ENCODE peak calls at places on chromosomes 4 and X, in nine cellular contexts. U, Q, W, S, G, P, B, Y and Z are unnamed samples.

GRCh38 chr4:115720611-115721010 is 607.2 kb upstream of the NDST4 start:
- DNase-seq in Q (no peak), W (no peak), P (no peak), U (no peak), S (no peak), B (no peak), Y (no peak), G (no peak), Z (no peak)

GRCh38 chr4:81215219-81215892 is at the start of gene PRKG2:
- DNase-seq in G (peak), Y (no peak), Q (no peak), U (peak), W (peak), P (no peak), S (no peak), B (no peak), Z (no peak)

GRCh38 chr4:160110891-160111290 is 1008.0 kb downstream of the RAPGEF2 start:
- DNase-seq in Y (peak), P (no peak), G (no peak), W (no peak), Q (no peak), U (no peak), B (no peak), S (no peak), Z (no peak)

GRCh38 chr4:69750346-69750745 is 10.1 kb downstream of the SULT1B1 start:
- DNase-seq in S (no peak), W (no peak), Q (no peak), Y (no peak), G (no peak), B (no peak), U (no peak), P (no peak), Z (no peak)

GRCh38 chrX:13899607-13900006 is 82.7 kb upstream of the GPM6B start:
- DNase-seq in S (no peak), Q (no peak), B (no peak), Y (no peak), U (no peak), G (no peak), P (no peak), W (peak), Z (no peak)

GRCh38 chr4:1112174-1112820 is 1.1 kb downstream of the RNF212 start:
- DNase-seq in P (no peak), U (no peak), B (no peak), W (no peak), G (no peak), Q (no peak), S (no peak), Y (peak), Z (no peak)

GRCh38 chr4:153402366-153402765 is 57.9 kb downstream of the MND1 start:
- DNase-seq in Q (no peak), Y (no peak), W (no peak), P (no peak), S (no peak), U (no peak), G (no peak), B (no peak), Z (no peak)

GRCh38 chrX:52337410-52337809 is 31.4 kb upstream of the XAGE2 start:
- DNase-seq in Q (no peak), Y (no peak), S (no peak), W (no peak), B (no peak), G (no peak), U (no peak), P (no peak), Z (no peak)

GRCh38 chr4:139665079-139665689 is 435 bp upstream of the MGST2 start:
- DNase-seq in G (no peak), U (no peak), P (no peak), S (no peak), Q (no peak), Y (no peak), W (no peak), B (no peak), Z (no peak)

GRCh38 chr4:53113433-53114215 is 251.5 kb downstream of the RASL11B start:
- DNase-seq in P (no peak), B (no peak), W (no peak), Q (no peak), U (no peak), S (no peak), G (no peak), Y (no peak), Z (no peak)

GRCh38 chr4:15989431-15989830 is 26.5 kb upstream of the FGFBP2 start:
- DNase-seq in B (no peak), U (no peak), P (no peak), G (no peak), Q (no peak), W (no peak), Y (no peak), S (no peak), Z (no peak)

GRCh38 chrX:2548731-2549423 is 48.1 kb upstream of the DHRSX start:
- DNase-seq in Y (no peak), Q (no peak), B (no peak), G (no peak), S (no peak), U (peak), P (no peak), W (no peak), Z (no peak)

GRCh38 chr4:108237693-108238092 is 69.0 kb upstream of the LEF1 start:
- DNase-seq in B (no peak), W (no peak), Y (no peak), Q (no peak), S (no peak), G (no peak), U (no peak), P (no peak), Z (no peak)

GRCh38 chr4:138492178-138492577 is 250.0 kb upstream of the SLC7A11 start:
- DNase-seq in S (no peak), W (no peak), B (no peak), Q (no peak), U (no peak), G (no peak), P (no peak), Y (no peak), Z (no peak)

GRCh38 chr4:138499627-138500026 is 257.5 kb upstream of the SLC7A11 start:
- DNase-seq in W (no peak), U (no peak), B (no peak), P (no peak), Y (no peak), G (no peak), S (no peak), Q (no peak), Z (no peak)

GRCh38 chr4:138500869-138501268 is 258.7 kb upstream of the SLC7A11 start:
- DNase-seq in U (no peak), G (no peak), S (no peak), Y (no peak), B (no peak), P (no peak), W (no peak), Q (no peak), Z (no peak)

DNA sequence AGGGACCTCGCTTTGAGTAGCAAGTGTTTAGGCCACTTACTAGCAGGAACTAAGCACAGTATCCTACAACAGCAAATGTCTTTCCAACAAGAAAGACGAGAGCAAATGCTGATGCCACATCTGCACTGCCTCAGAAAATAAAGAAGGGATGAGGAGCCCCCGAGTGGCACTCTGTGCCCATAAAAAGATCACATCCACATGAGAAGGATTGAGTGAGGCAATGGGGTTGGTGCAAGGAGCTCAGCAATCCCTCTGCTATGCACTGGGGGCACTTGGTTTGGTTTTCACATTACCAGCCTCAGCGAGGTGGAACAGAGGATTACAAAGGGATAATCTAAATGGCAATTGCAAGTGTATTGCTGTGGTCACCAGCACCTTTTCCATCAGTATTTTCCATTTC is 252.8 kb upstream of the SLC7A11 start:
- DNase-seq in P (no peak), U (peak), G (no peak), Y (no peak), S (no peak), Q (peak), B (peak), W (no peak), Z (no peak)
- TF ChIP-seq EP300 in P (no peak), U (no peak), G (no peak), Y (no peak), S (no peak), Q (no peak), B (no peak), W (no peak), Z (no peak)

GRCh38 chrX:40984962-40985361 is 100.3 kb upstream of the USP9X start:
- DNase-seq in Q (no peak), U (no peak), W (no peak), Y (no peak), G (no peak), S (no peak), P (no peak), B (no peak), Z (no peak)
- TF ChIP-seq POLR2AphosphoS5 in Q (no peak), U (no peak), W (no peak), Y (no peak), G (no peak), S (no peak), P (no peak), B (no peak), Z (no peak)

GRCh38 chr4:143347495-143347894 is 10.8 kb downstream of the GAB1 start:
- DNase-seq in Q (no peak), U (no peak), S (no peak), Y (no peak), W (no peak), P (no peak), G (no peak), B (no peak), Z (no peak)

GRCh38 chr4:143344011-143344410 is 7.3 kb downstream of the GAB1 start:
- DNase-seq in Q (no peak), B (no peak), U (no peak), Y (no peak), P (no peak), W (no peak), S (no peak), G (no peak), Z (no peak)

GRCh38 chr4:143348233-143349077 is 11.8 kb downstream of the GAB1 start:
- DNase-seq in W (no peak), Q (no peak), P (no peak), B (no peak), S (no peak), G (peak), U (no peak), Y (no peak), Z (no peak)

GRCh38 chr4:143344774-143345173 is 8.1 kb downstream of the GAB1 start:
- DNase-seq in Y (no peak), Q (no peak), P (no peak), U (no peak), B (no peak), G (no peak), S (no peak), W (no peak), Z (no peak)

GRCh38 chr4:143346208-143346607 is 9.5 kb downstream of the GAB1 start:
- DNase-seq in U (no peak), B (no peak), Y (no peak), Q (no peak), P (no peak), W (peak), G (no peak), S (no peak), Z (no peak)
- TF ChIP-seq EP300 in U (no peak), B (no peak), Y (no peak), Q (no peak), P (no peak), W (no peak), G (no peak), S (no peak), Z (no peak)

GRCh38 chrX:142982679-142983078 is 43.0 kb upstream of the SPANXN4 start:
- DNase-seq in W (no peak), P (no peak), Q (no peak), S (no peak), U (no peak), Y (no peak), G (no peak), B (no peak), Z (no peak)

GRCh38 chrX:142977128-142977914 is 48.4 kb upstream of the SPANXN4 start:
- DNase-seq in W (no peak), Y (no peak), P (no peak), S (no peak), G (no peak), U (no peak), B (peak), Q (no peak), Z (no peak)

DNA sequence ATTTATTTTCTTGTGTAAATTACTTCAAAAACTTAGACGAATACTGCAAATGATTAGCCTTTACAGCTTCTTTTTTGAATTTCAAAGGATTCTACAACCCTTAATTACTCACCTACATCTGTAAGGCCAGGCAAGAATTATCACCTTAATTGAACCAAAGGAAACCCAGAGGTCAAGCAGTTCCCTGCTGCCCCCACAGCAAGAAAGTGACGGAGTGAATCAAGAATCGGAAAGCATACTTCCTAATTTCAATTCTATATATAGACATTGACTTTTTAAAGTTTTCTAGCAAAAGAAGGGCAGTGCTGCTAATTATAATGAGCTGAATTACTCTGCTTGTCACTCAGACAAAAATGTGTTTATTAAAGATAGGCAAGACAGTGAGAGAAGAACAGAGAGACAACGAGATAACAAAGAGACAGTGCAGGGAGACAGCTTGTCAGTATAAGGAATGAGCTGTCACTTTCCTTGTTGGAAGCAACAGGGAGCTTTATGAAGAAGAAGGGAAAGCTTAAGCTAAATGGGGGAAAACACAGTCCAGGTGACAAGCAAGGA is 47.5 kb upstream of the SPANXN4 start:
- DNase-seq in W (no peak), B (peak), P (no peak), Y (no peak), Q (no peak), S (no peak), G (no peak), U (no peak), Z (no peak)
- TF ChIP-seq POLR2AphosphoS5 in W (no peak), B (no peak), P (no peak), Y (no peak), Q (no peak), S (no peak), G (no peak), U (no peak), Z (no peak)